ENCODE peak calls at places on chromosomes 2 and 18, in seven cellular contexts. S is endothelial cell; K is Jurkat, Clone E6-1; X is OCI-M1; O is activated CD4-positive, alpha-beta T cell treated with anti-CD3 and anti-CD28 coated beads, Interleukin-2, amount 10 ng/mL, durations not matched to agents 24 days and 14 days; H is NCI-H1417; T is LoVo. C is an unnamed sample.

GRCh38 chr2:72263043-72263780 is 115.5 kb upstream of the CYP26B1 start:
- DNase-seq in O (no peak), X (no peak), S (no peak), T (no peak), K (no peak), H (no peak), C (no peak)

GRCh38 chr2:196951973-196952372 is 25.5 kb upstream of the PGAP1 start:
- DNase-seq in S (no peak), H (no peak), O (no peak), T (no peak), X (no peak), K (no peak), C (no peak)

GRCh38 chr2:121697108-121697631 is 39.5 kb downstream of the NIFK start:
- DNase-seq in X (no peak), S (no peak), O (no peak), K (no peak), T (no peak), H (no peak), C (no peak)

GRCh38 chr2:200929334-200930249 is 33.9 kb downstream of the ORC2 start:
- DNase-seq in X (no peak), O (no peak), T (no peak), S (no peak), K (no peak), H (no peak), C (no peak)

GRCh38 chr18:54119524-54120019 is 104.9 kb downstream of the MBD2 start:
- DNase-seq in S (peak), K (peak), O (peak), X (peak), H (peak), T (peak), C (peak)

GRCh38 chr2:54813584-54813983 is 90.1 kb downstream of the EML6 start:
- DNase-seq in X (no peak), T (no peak), K (no peak), S (no peak), O (no peak), H (no peak), C (no peak)

GRCh38 chr2:238106698-238107524 is 6.8 kb downstream of the ESPNL start:
- DNase-seq in T (no peak), O (no peak), S (no peak), K (no peak), H (no peak), X (peak), C (no peak)

GRCh38 chr18:79395761-79396404 is at the start of gene NFATC1:
- DNase-seq in X (peak), O (peak), K (peak), S (peak), T (peak), H (no peak), C (no peak)

GRCh38 chr2:96895032-96895708 is 25.3 kb upstream of the SEMA4C start:
- DNase-seq in H (no peak), O (no peak), S (no peak), X (peak), T (no peak), K (peak), C (no peak)

GRCh38 chr2:44120428-44120827 is 48.2 kb upstream of the PPM1B start:
- DNase-seq in T (peak), S (no peak), X (peak), K (peak), O (peak), H (no peak), C (no peak)

GRCh38 chr2:205680067-205680466 is 2.2 kb upstream of the NRP2 start:
- DNase-seq in S (peak), K (peak), X (peak), H (peak), O (peak), T (peak), C (no peak)

GRCh38 chr2:163210430-163210918 is 371.9 kb upstream of the KCNH7 start:
- DNase-seq in K (no peak), H (no peak), T (no peak), S (no peak), X (no peak), O (no peak), C (no peak)

GRCh38 chr18:4781873-4782272 is 326.8 kb upstream of the DLGAP1 start:
- DNase-seq in O (no peak), X (no peak), K (no peak), T (no peak), S (no peak), H (no peak), C (no peak)

GRCh38 chr2:37797081-37797480 is 125.6 kb upstream of the CDC42EP3 start:
- DNase-seq in O (no peak), T (no peak), S (no peak), H (no peak), X (no peak), K (no peak), C (no peak)

GRCh38 chr18:27619259-27619772 is 434.2 kb upstream of the CHST9 start:
- DNase-seq in T (no peak), K (no peak), S (no peak), O (no peak), H (no peak), X (no peak), C (no peak)

GRCh38 chr2:3638456-3638810 is 19.6 kb upstream of the ALLC start:
- DNase-seq in T (no peak), S (no peak), X (no peak), K (no peak), H (no peak), O (no peak), C (no peak)

GRCh38 chr2:228339525-228339924 is 158.0 kb upstream of the SPHKAP start:
- DNase-seq in T (no peak), H (no peak), S (no peak), O (no peak), X (no peak), K (no peak), C (no peak)

GRCh38 chr18:77071711-77072292 is 60.8 kb downstream of the MBP start:
- DNase-seq in H (no peak), X (no peak), K (no peak), O (peak), T (no peak), S (no peak), C (no peak)

GRCh38 chr2:196160101-196160500 is 11.3 kb downstream of the STK17B start:
- DNase-seq in O (peak), S (no peak), K (peak), H (no peak), X (peak), T (peak), C (no peak)

GRCh38 chr2:221468288-221468687 is 103.8 kb downstream of the EPHA4 start:
- DNase-seq in T (no peak), K (no peak), O (no peak), H (no peak), S (no peak), X (no peak), C (no peak)

GRCh38 chr2:206158563-206159345 is 490 bp downstream of the NDUFS1 start:
- DNase-seq in K (no peak), S (no peak), X (peak), H (no peak), O (no peak), T (peak), C (no peak)